ENCODE peak calls at places on chromosomes 13 and 19, in eight cellular contexts. Y is cardiac muscle cell, N is kidney, C is ovary, X is left lung, I is psoas muscle, V is BJ, H is cardiac fibroblast. O is an unnamed sample.

GRCh38 chr13:72405441-72405840 is 322.0 kb downstream of the MZT1 start:
- DNase-seq in H (no peak), X (no peak), Y (no peak), I (no peak), N (no peak), V (no peak), C (no peak), O (no peak)

GRCh38 chr19:53511933-53512374 is 26.0 kb upstream of the ZNF331 start:
- DNase-seq in I (peak; percentile 63), C (peak; percentile 52), N (peak; percentile 81), H (peak; percentile 60), Y (peak; percentile 80), X (peak; percentile 45), V (no peak), O (peak; percentile 71)

GRCh38 chr19:15464394-15465385 is at the start of gene RASAL3:
- DNase-seq in C (no peak), Y (no peak), I (peak; percentile 57), X (peak; percentile 55), V (no peak), H (peak; percentile 15), N (peak; percentile 72), O (no peak)

GRCh38 chr13:21986602-21987001 is 315.7 kb downstream of the FGF9 start:
- DNase-seq in Y (no peak), V (no peak), N (no peak), X (peak; percentile 71), I (peak; percentile 76), H (peak; percentile 9), C (no peak), O (no peak)

GRCh38 chr19:13051581-13052165 is 51.0 kb downstream of the LYL1 start:
- DNase-seq in H (peak; percentile 52), I (peak; percentile 88), V (no peak), Y (peak; percentile 87), X (peak; percentile 83), C (peak; percentile 76), N (peak; percentile 91), O (peak; percentile 96)

GRCh38 chr13:23741879-23742510 is 147.2 kb downstream of the MIPEP start:
- DNase-seq in H (no peak), C (no peak), V (no peak), I (no peak), X (no peak), N (no peak), Y (no peak), O (no peak)

GRCh38 chr19:14450168-14450874 is 17.2 kb downstream of the PKN1 start:
- DNase-seq in Y (no peak), V (no peak), X (no peak), C (no peak), I (no peak), N (no peak), H (peak; percentile 28), O (no peak)

GRCh38 chr19:1651548-1652394 is 644 bp downstream of the TCF3 start:
- DNase-seq in H (peak; percentile 42), V (no peak), I (peak; percentile 68), C (peak; percentile 58), X (no peak), N (peak; percentile 87), Y (peak; percentile 60), O (peak; percentile 55)

GRCh38 chr19:41915248-41916032 is 12.8 kb downstream of the ERFL start:
- DNase-seq in V (no peak), N (no peak), Y (no peak), X (no peak), I (no peak), H (no peak), C (no peak), O (no peak)

GRCh38 chr19:39943586-39943985 is 9.2 kb upstream of the FCGBP start:
- DNase-seq in N (no peak), Y (no peak), V (no peak), H (no peak), I (no peak), X (no peak), C (no peak), O (no peak)

GRCh38 chr19:39765091-39766076 is 13.3 kb upstream of the LEUTX start:
- DNase-seq in Y (peak; percentile 72), I (no peak), N (no peak), X (no peak), V (no peak), C (no peak), H (peak; percentile 59), O (peak; percentile 52)

GRCh38 chr19:46018729-46019251 is 4.1 kb downstream of the PGLYRP1 start:
- DNase-seq in N (peak; percentile 65), H (no peak), C (no peak), I (no peak), V (no peak), Y (no peak), X (peak; percentile 25), O (no peak)

GRCh38 chr19:46016426-46017094 is 6.3 kb downstream of the PGLYRP1 start:
- DNase-seq in I (peak; percentile 90), N (peak; percentile 89), C (peak; percentile 84), H (peak; percentile 81), V (no peak), Y (peak; percentile 92), X (peak; percentile 86), O (peak; percentile 74)

GRCh38 chr19:46015961-46016425 is 6.9 kb downstream of the PGLYRP1 start:
- DNase-seq in H (no peak), X (no peak), N (peak; percentile 63), C (no peak), Y (peak; percentile 28), V (no peak), I (no peak), O (peak; percentile 13)

GRCh38 chr19:46017874-46018675 is 4.8 kb downstream of the PGLYRP1 start:
- DNase-seq in H (no peak), V (no peak), N (peak; percentile 65), X (no peak), C (no peak), Y (no peak), I (no peak), O (no peak)

DNA sequence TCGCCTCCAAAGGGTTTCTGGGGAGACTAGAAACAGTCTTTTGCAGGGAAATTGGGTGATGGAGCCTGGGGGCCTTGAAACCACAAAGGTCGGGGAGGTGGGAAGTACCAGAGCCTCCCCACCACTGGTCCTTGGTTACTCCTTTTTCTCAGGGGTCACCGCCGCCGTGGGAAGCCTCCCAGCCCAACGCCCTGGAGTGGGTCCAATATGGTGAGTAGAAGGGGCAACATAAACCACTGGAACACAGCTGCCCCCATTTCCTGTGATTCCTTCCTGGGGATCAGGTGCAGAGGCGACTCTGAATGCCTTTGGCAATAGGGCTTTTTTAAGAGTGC is 5.8 kb downstream of the PGLYRP1 start:
- DNase-seq in V (no peak), H (no peak), I (no peak), X (no peak), Y (no peak), N (peak; percentile 72), C (no peak), O (no peak)
- TF ChIP-seq CTCF in V (no peak), H (no peak), I (no peak), X (no peak), Y (no peak), N (no peak), C (no peak), O (no peak)

GRCh38 chr13:113969973-113970611 is 3.8 kb downstream of the C13orf46 start:
- DNase-seq in N (peak; percentile 79), H (no peak), Y (no peak), X (peak; percentile 72), V (no peak), C (peak; percentile 9), I (peak; percentile 36), O (peak; percentile 96)
- H3K4me3 ChIP-seq in N (no peak overlapping the region), H (no peak overlapping the region), Y (no peak overlapping the region), X (peak overlapping the region; percentile 11), V (no peak overlapping the region), C (no peak overlapping the region), I (no peak overlapping the region), O (no peak overlapping the region)

GRCh38 chr19:50602496-50602895 is 34.3 kb upstream of the LRRC4B start:
- DNase-seq in V (no peak), C (no peak), Y (no peak), H (no peak), X (no peak), I (no peak), N (no peak), O (no peak)

GRCh38 chr19:50602935-50603334 is 34.7 kb upstream of the LRRC4B start:
- DNase-seq in H (no peak), V (no peak), N (no peak), X (no peak), Y (no peak), C (no peak), I (no peak), O (no peak)

GRCh38 chr19:50607388-50607787 is 32.3 kb downstream of the SYT3 start:
- DNase-seq in H (no peak), V (no peak), C (no peak), Y (no peak), X (no peak), N (no peak), I (no peak), O (no peak)

GRCh38 chr19:50607874-50608785 is 31.6 kb downstream of the SYT3 start:
- DNase-seq in N (peak; percentile 91), V (no peak), X (peak; percentile 74), C (no peak), I (peak; percentile 74), H (peak; percentile 74), Y (peak; percentile 99), O (peak; percentile 85)
- TF ChIP-seq CTCF in N (peak; percentile 16), V (peak; percentile 46), X (no peak), C (no peak), I (no peak), H (peak; percentile 35), Y (peak; percentile 79), O (no peak)

GRCh38 chr19:6476155-6476895 is 5.3 kb downstream of the DENND1C start:
- DNase-seq in N (peak; percentile 87), H (peak; percentile 48), X (peak; percentile 77), C (peak; percentile 46), Y (peak; percentile 100), V (no peak), I (peak; percentile 71), O (peak; percentile 29)

GRCh38 chr19:6476896-6477431 is 4.6 kb downstream of the DENND1C start:
- DNase-seq in V (no peak), X (no peak), C (no peak), I (no peak), H (no peak), Y (no peak), N (no peak), O (no peak)

GRCh38 chr19:6472713-6473112 is 8.6 kb downstream of the CRB3 start:
- DNase-seq in Y (no peak), N (no peak), C (no peak), X (no peak), H (no peak), V (no peak), I (no peak), O (no peak)

GRCh38 chr19:6473652-6474051 is 7.9 kb downstream of the DENND1C start:
- DNase-seq in C (no peak), X (no peak), Y (no peak), N (no peak), I (no peak), V (no peak), H (no peak), O (no peak)

DNA sequence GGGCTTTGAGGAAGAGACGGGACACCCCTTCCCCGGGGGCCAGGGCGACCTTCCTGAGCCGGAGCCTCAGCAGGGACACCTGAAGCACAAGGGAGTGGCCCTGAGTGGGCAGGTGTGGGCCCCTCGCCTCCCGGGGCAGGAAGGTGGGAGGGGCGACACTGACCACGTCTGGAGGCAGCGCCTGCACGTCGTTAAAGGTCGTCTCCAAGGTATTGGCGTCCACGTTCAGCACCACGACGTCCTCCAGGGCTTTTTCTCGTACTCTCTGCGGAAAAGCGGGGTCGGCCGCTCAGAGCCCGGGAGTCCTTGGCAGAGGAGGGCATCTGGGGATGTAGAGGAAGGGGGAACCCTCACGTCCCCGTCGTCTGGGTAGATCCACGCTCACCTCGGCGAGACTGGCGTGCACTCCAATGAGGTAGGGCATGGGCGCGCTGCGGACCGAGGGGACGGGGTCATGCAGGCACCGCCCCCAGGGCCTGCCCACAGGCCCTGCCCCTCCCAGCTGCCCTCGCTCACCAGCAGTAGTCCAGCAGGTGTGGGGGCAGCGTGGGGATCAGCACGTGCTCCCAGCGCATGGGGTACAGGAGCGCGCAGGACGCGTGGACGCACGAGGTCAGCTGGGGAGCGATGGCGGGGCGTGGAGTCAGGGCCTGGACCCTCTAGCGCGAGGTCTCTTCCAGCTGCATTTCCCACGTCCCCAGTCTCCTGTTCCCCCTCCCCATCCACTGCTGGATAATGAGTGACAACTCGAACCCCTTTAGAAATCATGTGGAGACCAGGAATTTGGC is 6.1 kb downstream of the DENND1C start:
- DNase-seq in I (no peak), N (no peak), V (no peak), X (no peak), Y (peak; percentile 47), H (no peak), C (no peak), O (no peak)
- H3K4me3 ChIP-seq in I (peak overlapping the region; percentile 33), N (peak overlapping the region; percentile 20), V (no peak overlapping the region), X (peak overlapping the region; percentile 9), Y (peak overlapping the region; percentile 27), H (no peak overlapping the region), C (no peak overlapping the region), O (no peak overlapping the region)